ENCODE peak calls at places on chromosomes 11 and 22, in four cellular contexts. H is mucosa of descending colon; S is CD8-positive, alpha-beta memory T cell; Y is endodermal cell. R is an unnamed sample. For H3K4me1 and H3K9me3, the result is how much of the 10 kb centered on the place peaks cover.

GRCh38 chr11:838441-839279 is 3.7 kb downstream of the POLR2L start:
- DNase-seq in Y (peak), H (peak), S (no peak), R (no peak)

GRCh38 chr11:19393941-19394340 is 153.2 kb upstream of the E2F8 start:
- DNase-seq in Y (peak), S (no peak), H (no peak), R (no peak)

GRCh38 chr22:36027960-36028645 is 521 bp downstream of the RBFOX2 start:
- DNase-seq in Y (no peak), S (no peak), H (peak), R (no peak)

GRCh38 chr22:42330953-42331525 is 60.6 kb upstream of the TCF20 start:
- DNase-seq in Y (no peak), S (no peak), H (no peak), R (no peak)

GRCh38 chr11:67289651-67290479 is 762 bp downstream of the ANKRD13D start:
- DNase-seq in Y (peak), S (no peak), H (peak), R (no peak)

GRCh38 chr22:23237841-23238240 is 57.5 kb downstream of the BCR start:
- DNase-seq in S (no peak), H (peak), Y (no peak), R (no peak)

GRCh38 chr11:110123003-110123402 is 29.8 kb downstream of the ZC3H12C start:
- DNase-seq in H (no peak), S (no peak), Y (no peak), R (no peak)

GRCh38 chr11:34997872-34998548 is 81.6 kb downstream of the PDHX start:
- DNase-seq in S (no peak), H (no peak), Y (no peak), R (no peak)

GRCh38 chr11:27040302-27041115 is at the start of gene BBOX1:
- DNase-seq in S (no peak), H (peak), Y (no peak), R (no peak)

GRCh38 chr11:61827573-61828378 is at the start of gene FADS2:
- DNase-seq in S (peak), H (peak), Y (peak), R (peak)

GRCh38 chr11:117010808-117011540 is 87.3 kb downstream of the SIK3 start:
- DNase-seq in H (no peak), Y (peak), S (no peak), R (no peak)

GRCh38 chr11:26134481-26135355 is 197.2 kb upstream of the ANO3 start:
- DNase-seq in H (no peak), S (no peak), Y (peak), R (peak)

GRCh38 chr11:34944692-34945091 is 28.3 kb downstream of the PDHX start:
- DNase-seq in Y (no peak), S (no peak), H (no peak), R (no peak)

GRCh38 chr11:78022397-78023396 is at the start of gene KCTD14:
- DNase-seq in S (no peak), Y (peak), H (peak), R (no peak)

GRCh38 chr11:69655479-69656394 is 14.8 kb downstream of the CCND1 start:
- DNase-seq in S (no peak), H (peak), Y (peak), R (no peak)

GRCh38 chr11:125401746-125402145 is 94.3 kb downstream of the FEZ1 start:
- DNase-seq in H (no peak), S (no peak), Y (peak), R (no peak)

GRCh38 chr11:72831521-72832300 is 17.5 kb downstream of the ATG16L2 start:
- DNase-seq in S (peak), Y (peak), H (peak), R (peak)

GRCh38 chr22:23682827-23683355 is 7.9 kb upstream of the RGL4 start:
- DNase-seq in H (no peak), S (no peak), Y (no peak), R (no peak)

GRCh38 chr11:7592706-7593105 is 78.9 kb downstream of the PPFIBP2 start:
- DNase-seq in Y (no peak), H (no peak), S (no peak), R (no peak)

GRCh38 chr22:41659941-41660340 is 28.7 kb downstream of the SNU13 start:
- DNase-seq in H (no peak), S (no peak), Y (no peak), R (no peak)

GRCh38 chr11:63907063-63907462 is 9.9 kb downstream of the RCOR2 start:
- DNase-seq in S (no peak), Y (no peak), H (no peak), R (no peak)

GRCh38 chr11:7612661-7613393 is 60.5 kb downstream of the CYB5R2 start:
- DNase-seq in Y (no peak), S (no peak), H (no peak), R (no peak)

GRCh38 chr11:126310229-126310991 is 6.5 kb downstream of the DCPS start:
- DNase-seq in S (peak), H (peak), Y (peak), R (peak)

GRCh38 chr22:17140022-17140421 is 18.9 kb upstream of the TMEM121B start:
- DNase-seq in H (no peak), S (no peak), Y (no peak), R (no peak)

GRCh38 chr11:15663778-15664218 is 549.1 kb downstream of the INSC start:
- DNase-seq in H (no peak), S (no peak), Y (peak), R (no peak)

GRCh38 chr22:39303358-39303757 is 16.1 kb downstream of the RPL3 start:
- DNase-seq in H (no peak), S (no peak), Y (no peak), R (no peak)

GRCh38 chr22:39303892-39304671 is 15.3 kb downstream of the RPL3 start:
- DNase-seq in Y (no peak), H (no peak), S (no peak), R (no peak)

GRCh38 chr22:39301108-39301507 is 18.3 kb downstream of the RPL3 start:
- DNase-seq in H (no peak), Y (no peak), S (no peak), R (no peak)

GRCh38 chr22:39301926-39302325 is 17.5 kb downstream of the RPL3 start:
- DNase-seq in S (no peak), H (no peak), Y (peak), R (no peak)

DNA sequence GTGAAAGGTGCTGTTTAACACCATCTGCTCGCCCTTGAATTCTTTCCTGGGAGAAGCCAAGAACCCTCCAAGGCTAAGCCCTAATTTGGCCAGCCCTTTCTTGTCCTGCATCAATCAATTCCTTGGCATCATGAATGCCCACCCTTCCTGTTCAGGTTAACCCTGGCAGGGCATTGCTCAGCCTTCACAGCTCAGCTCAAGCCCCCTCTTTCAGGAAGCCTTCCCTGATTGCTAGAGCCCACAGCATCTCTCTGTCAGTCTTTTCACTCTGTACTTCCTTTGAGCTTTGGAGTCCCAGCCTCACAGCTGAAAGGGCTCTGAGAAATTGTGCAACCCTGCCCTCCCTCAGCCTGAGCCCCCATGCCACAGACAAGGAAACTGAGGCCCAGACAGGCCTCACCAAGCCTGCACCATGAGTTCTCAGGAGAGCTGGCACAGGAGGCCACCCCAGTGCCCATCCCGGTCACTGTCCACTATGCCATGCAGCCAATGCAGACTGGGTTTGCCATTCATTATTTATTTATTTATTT is 16.9 kb downstream of the RPL3 start:
- DNase-seq in H (no peak), Y (no peak), S (no peak), R (no peak)
- H3K4me1 ChIP-seq in H (under half), Y (under half), S (under half), R (under half)

DNA sequence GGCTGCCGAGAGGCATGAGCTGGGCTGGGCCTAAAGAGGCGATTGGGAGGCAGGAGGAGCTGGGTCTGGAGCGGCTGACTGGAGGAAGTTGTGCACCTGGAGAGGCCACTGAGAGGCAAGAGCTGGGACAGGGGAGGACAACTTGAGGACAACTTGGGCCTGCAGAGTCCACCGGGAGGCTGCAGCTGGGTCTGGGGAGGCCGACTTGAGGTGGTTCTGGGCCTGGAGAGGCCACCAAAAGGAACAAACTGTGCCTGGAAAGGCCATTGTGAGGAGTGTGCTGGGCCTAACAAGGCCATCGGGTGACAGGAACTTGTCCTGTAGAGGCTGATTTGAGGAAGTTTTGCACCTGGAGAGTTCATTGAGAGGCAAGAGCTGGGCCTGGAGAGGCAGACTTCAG is 41.5 kb downstream of the OR4C45 start:
- DNase-seq in Y (no peak), H (no peak), S (no peak), R (no peak)
- H3K9me3 ChIP-seq in Y (under half), H (half or more), S (under half), R (under half)

DNA sequence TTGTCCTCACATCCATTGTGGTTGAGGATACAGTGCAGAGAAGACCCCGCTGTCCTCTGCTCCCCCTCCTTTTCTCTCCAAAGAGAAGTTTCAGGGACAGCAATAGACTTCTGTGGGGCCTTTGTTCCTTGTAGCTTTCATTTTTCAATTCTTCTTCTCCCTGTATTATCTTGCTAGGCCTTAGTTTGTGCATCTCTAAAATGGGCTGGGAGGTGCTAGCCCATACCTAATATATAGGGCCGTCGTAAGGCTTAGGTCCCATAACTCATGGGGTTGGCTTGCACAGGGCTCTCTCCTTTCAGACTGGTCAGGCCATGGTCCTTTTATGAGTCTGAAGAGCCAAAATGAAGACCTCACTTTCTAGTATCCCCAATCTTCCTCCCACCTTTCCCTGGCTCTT is 33.0 kb downstream of the ZBTB16 start:
- DNase-seq in Y (no peak), S (no peak), H (no peak), R (no peak)
- H3K4me1 ChIP-seq in Y (under half), S (under half), H (under half), R (under half)

GRCh38 chr11:115931684-115932083 is 427.5 kb upstream of the CADM1 start:
- DNase-seq in H (no peak), Y (no peak), S (no peak), R (no peak)

GRCh38 chr11:115930276-115930675 is 426.1 kb upstream of the CADM1 start:
- DNase-seq in S (no peak), Y (no peak), H (no peak), R (no peak)

GRCh38 chr11:115929618-115930129 is 425.5 kb upstream of the CADM1 start:
- DNase-seq in Y (no peak), H (no peak), S (no peak), R (no peak)

GRCh38 chr11:115930886-115931537 is 426.8 kb upstream of the CADM1 start:
- DNase-seq in S (no peak), Y (no peak), H (no peak), R (no peak)

GRCh38 chr11:115933564-115933963 is 429.3 kb upstream of the CADM1 start:
- DNase-seq in H (no peak), S (no peak), Y (no peak), R (no peak)
- H3K9me3 ChIP-seq in H (under half), S (under half), Y (under half), R (under half)

GRCh38 chr11:12124306-12124705 is 13.9 kb downstream of the MICAL2 start:
- DNase-seq in S (no peak), Y (no peak), H (no peak), R (no peak)
- H3K4me1 ChIP-seq in S (under half), Y (under half), H (under half), R (under half)

R was measured in iPS DF 6.9.